ENCODE peak calls at places on chromosome 12, in seven cellular contexts. One of them, this sample, is unnamed.

GRCh38 chr12:32754101-32754500 is 1.6 kb downstream of the YARS2 start:
- DNase-seq in sigmoid colon: no peak
- DNase-seq in suprapubic skin: no peak
- DNase-seq in spleen: no peak
- DNase-seq in stomach: no peak
- DNase-seq in GM12891: no peak
- DNase-seq in endothelial cell of umbilical vein: peak
- DNase-seq in this sample: no peak

GRCh38 chr12:131929530-131930456 is 717 bp downstream of the PUS1 start:
- DNase-seq in sigmoid colon: peak
- DNase-seq in suprapubic skin: no peak
- DNase-seq in spleen: peak
- DNase-seq in stomach: no peak
- DNase-seq in GM12891: peak
- DNase-seq in endothelial cell of umbilical vein: peak
- DNase-seq in this sample: no peak

GRCh38 chr12:121946313-121947025 is 28.1 kb downstream of the CFAP251 start:
- DNase-seq in sigmoid colon: no peak
- DNase-seq in suprapubic skin: no peak
- DNase-seq in spleen: no peak
- DNase-seq in stomach: no peak
- DNase-seq in GM12891: no peak
- DNase-seq in endothelial cell of umbilical vein: no peak
- DNase-seq in this sample: no peak

GRCh38 chr12:106861984-106862894 is 87.8 kb downstream of the RIC8B start:
- DNase-seq in sigmoid colon: no peak
- DNase-seq in suprapubic skin: no peak
- DNase-seq in spleen: no peak
- DNase-seq in stomach: no peak
- DNase-seq in GM12891: no peak
- DNase-seq in endothelial cell of umbilical vein: peak
- DNase-seq in this sample: no peak

GRCh38 chr12:45232146-45232731 is 16.3 kb downstream of the ANO6 start:
- DNase-seq in sigmoid colon: no peak
- DNase-seq in suprapubic skin: no peak
- DNase-seq in spleen: no peak
- DNase-seq in stomach: no peak
- DNase-seq in GM12891: no peak
- DNase-seq in endothelial cell of umbilical vein: no peak
- DNase-seq in this sample: no peak

GRCh38 chr12:1500095-1500801 is 94.1 kb downstream of the FBXL14 start:
- DNase-seq in sigmoid colon: no peak
- DNase-seq in suprapubic skin: no peak
- DNase-seq in spleen: no peak
- DNase-seq in stomach: no peak
- DNase-seq in GM12891: no peak
- DNase-seq in endothelial cell of umbilical vein: no peak
- DNase-seq in this sample: no peak

GRCh38 chr12:50505386-50505827 is 622 bp downstream of the DIP2B start:
- DNase-seq in sigmoid colon: peak
- DNase-seq in suprapubic skin: no peak
- DNase-seq in spleen: peak
- DNase-seq in stomach: no peak
- DNase-seq in GM12891: no peak
- DNase-seq in endothelial cell of umbilical vein: peak
- DNase-seq in this sample: peak

GRCh38 chr12:12821975-12822374 is 8.8 kb downstream of the DDX47 start:
- DNase-seq in sigmoid colon: no peak
- DNase-seq in suprapubic skin: no peak
- DNase-seq in spleen: no peak
- DNase-seq in stomach: no peak
- DNase-seq in GM12891: peak
- DNase-seq in endothelial cell of umbilical vein: no peak
- DNase-seq in this sample: no peak

GRCh38 chr12:93137656-93138612 is 208.8 kb upstream of the EEA1 start:
- DNase-seq in sigmoid colon: no peak
- DNase-seq in suprapubic skin: no peak
- DNase-seq in spleen: no peak
- DNase-seq in stomach: no peak
- DNase-seq in GM12891: no peak
- DNase-seq in endothelial cell of umbilical vein: no peak
- DNase-seq in this sample: peak

GRCh38 chr12:89968151-89968699 is 259.6 kb upstream of the ATP2B1 start:
- DNase-seq in sigmoid colon: no peak
- DNase-seq in suprapubic skin: no peak
- DNase-seq in spleen: no peak
- DNase-seq in stomach: no peak
- DNase-seq in GM12891: no peak
- DNase-seq in endothelial cell of umbilical vein: no peak
- DNase-seq in this sample: no peak

GRCh38 chr12:46240436-46240835 is 28.4 kb downstream of the SLC38A1 start:
- DNase-seq in sigmoid colon: no peak
- DNase-seq in suprapubic skin: no peak
- DNase-seq in spleen: no peak
- DNase-seq in stomach: no peak
- DNase-seq in GM12891: no peak
- DNase-seq in endothelial cell of umbilical vein: no peak
- DNase-seq in this sample: no peak

GRCh38 chr12:58671196-58671595 is 249.1 kb downstream of the LRIG3 start:
- DNase-seq in sigmoid colon: no peak
- DNase-seq in suprapubic skin: no peak
- DNase-seq in spleen: no peak
- DNase-seq in stomach: no peak
- DNase-seq in GM12891: no peak
- DNase-seq in endothelial cell of umbilical vein: no peak
- DNase-seq in this sample: no peak

GRCh38 chr12:96710127-96710745 is 196.8 kb upstream of the NEDD1 start:
- DNase-seq in sigmoid colon: no peak
- DNase-seq in suprapubic skin: no peak
- DNase-seq in spleen: no peak
- DNase-seq in stomach: no peak
- DNase-seq in GM12891: no peak
- DNase-seq in endothelial cell of umbilical vein: no peak
- DNase-seq in this sample: peak

GRCh38 chr12:111788178-111788654 is 21.5 kb downstream of the ALDH2 start:
- DNase-seq in sigmoid colon: peak
- DNase-seq in suprapubic skin: no peak
- DNase-seq in spleen: no peak
- DNase-seq in stomach: peak
- DNase-seq in GM12891: no peak
- DNase-seq in endothelial cell of umbilical vein: no peak
- DNase-seq in this sample: no peak

GRCh38 chr12:24972078-24972477 is 23.2 kb upstream of the BCAT1 start:
- DNase-seq in sigmoid colon: no peak
- DNase-seq in suprapubic skin: no peak
- DNase-seq in spleen: no peak
- DNase-seq in stomach: no peak
- DNase-seq in GM12891: no peak
- DNase-seq in endothelial cell of umbilical vein: no peak
- DNase-seq in this sample: no peak

GRCh38 chr12:99680276-99680675 is 32.7 kb downstream of the GARIN6 start:
- DNase-seq in sigmoid colon: no peak
- DNase-seq in suprapubic skin: no peak
- DNase-seq in spleen: no peak
- DNase-seq in stomach: no peak
- DNase-seq in GM12891: no peak
- DNase-seq in endothelial cell of umbilical vein: no peak
- DNase-seq in this sample: no peak

GRCh38 chr12:1915082-1915968 is 3.1 kb downstream of the CACNA2D4 start:
- DNase-seq in sigmoid colon: peak
- DNase-seq in suprapubic skin: peak
- DNase-seq in spleen: peak
- DNase-seq in stomach: peak
- DNase-seq in GM12891: no peak
- DNase-seq in endothelial cell of umbilical vein: no peak
- DNase-seq in this sample: no peak

GRCh38 chr12:42010715-42011114 is 134.0 kb downstream of the GXYLT1 start:
- DNase-seq in sigmoid colon: no peak
- DNase-seq in suprapubic skin: no peak
- DNase-seq in spleen: no peak
- DNase-seq in stomach: no peak
- DNase-seq in GM12891: no peak
- DNase-seq in endothelial cell of umbilical vein: no peak
- DNase-seq in this sample: no peak

GRCh38 chr12:83985068-83985467 is 927.5 kb downstream of the SLC6A15 start:
- DNase-seq in sigmoid colon: no peak
- DNase-seq in suprapubic skin: no peak
- DNase-seq in spleen: no peak
- DNase-seq in stomach: no peak
- DNase-seq in GM12891: no peak
- DNase-seq in endothelial cell of umbilical vein: no peak
- DNase-seq in this sample: no peak

GRCh38 chr12:5379737-5380496 is 52.0 kb upstream of the NTF3 start:
- DNase-seq in sigmoid colon: no peak
- DNase-seq in suprapubic skin: no peak
- DNase-seq in spleen: no peak
- DNase-seq in stomach: no peak
- DNase-seq in GM12891: no peak
- DNase-seq in endothelial cell of umbilical vein: no peak
- DNase-seq in this sample: no peak

GRCh38 chr12:3225154-3225795 is 148.1 kb downstream of the TSPAN9 start:
- DNase-seq in sigmoid colon: no peak
- DNase-seq in suprapubic skin: no peak
- DNase-seq in spleen: no peak
- DNase-seq in stomach: no peak
- DNase-seq in GM12891: no peak
- DNase-seq in endothelial cell of umbilical vein: peak
- DNase-seq in this sample: no peak

GRCh38 chr12:71191509-71192196 is 33.9 kb upstream of the TSPAN8 start:
- DNase-seq in sigmoid colon: no peak
- DNase-seq in suprapubic skin: no peak
- DNase-seq in spleen: no peak
- DNase-seq in stomach: no peak
- DNase-seq in GM12891: no peak
- DNase-seq in endothelial cell of umbilical vein: no peak
- DNase-seq in this sample: no peak

GRCh38 chr12:80189241-80189640 is 89.9 kb downstream of the OTOGL start:
- DNase-seq in sigmoid colon: no peak
- DNase-seq in suprapubic skin: no peak
- DNase-seq in spleen: no peak
- DNase-seq in stomach: no peak
- DNase-seq in GM12891: no peak
- DNase-seq in endothelial cell of umbilical vein: no peak
- DNase-seq in this sample: no peak

GRCh38 chr12:484096-484495 is 24.4 kb downstream of the B4GALNT3 start:
- DNase-seq in sigmoid colon: no peak
- DNase-seq in suprapubic skin: peak
- DNase-seq in spleen: no peak
- DNase-seq in stomach: peak
- DNase-seq in GM12891: no peak
- DNase-seq in endothelial cell of umbilical vein: no peak
- DNase-seq in this sample: no peak
- TF ChIP-seq POLR2AphosphoS5 in sigmoid colon: no peak
- TF ChIP-seq POLR2AphosphoS5 in suprapubic skin: no peak
- TF ChIP-seq POLR2AphosphoS5 in spleen: no peak
- TF ChIP-seq POLR2AphosphoS5 in stomach: no peak
- TF ChIP-seq POLR2AphosphoS5 in GM12891: no peak
- TF ChIP-seq POLR2AphosphoS5 in endothelial cell of umbilical vein: no peak
- TF ChIP-seq POLR2AphosphoS5 in this sample: no peak

GRCh38 chr12:124750149-124750656 is 113.5 kb downstream of the SCARB1 start:
- DNase-seq in sigmoid colon: no peak
- DNase-seq in suprapubic skin: no peak
- DNase-seq in spleen: no peak
- DNase-seq in stomach: no peak
- DNase-seq in GM12891: no peak
- DNase-seq in endothelial cell of umbilical vein: no peak
- DNase-seq in this sample: no peak
- TF ChIP-seq POLR2A in sigmoid colon: no peak
- TF ChIP-seq POLR2A in suprapubic skin: no peak
- TF ChIP-seq POLR2A in spleen: no peak
- TF ChIP-seq POLR2A in stomach: no peak
- TF ChIP-seq POLR2A in GM12891: no peak
- TF ChIP-seq POLR2A in endothelial cell of umbilical vein: no peak
- TF ChIP-seq POLR2A in this sample: no peak

GRCh38 chr12:116945901-116946550 is 35.3 kb downstream of the FBXW8 start:
- DNase-seq in sigmoid colon: no peak
- DNase-seq in suprapubic skin: no peak
- DNase-seq in spleen: no peak
- DNase-seq in stomach: no peak
- DNase-seq in GM12891: no peak
- DNase-seq in endothelial cell of umbilical vein: no peak
- DNase-seq in this sample: no peak
- TF ChIP-seq POLR2AphosphoS5 in sigmoid colon: no peak
- TF ChIP-seq POLR2AphosphoS5 in suprapubic skin: no peak
- TF ChIP-seq POLR2AphosphoS5 in spleen: no peak
- TF ChIP-seq POLR2AphosphoS5 in stomach: no peak
- TF ChIP-seq POLR2AphosphoS5 in GM12891: no peak
- TF ChIP-seq POLR2AphosphoS5 in endothelial cell of umbilical vein: no peak
- TF ChIP-seq POLR2AphosphoS5 in this sample: no peak

DNA sequence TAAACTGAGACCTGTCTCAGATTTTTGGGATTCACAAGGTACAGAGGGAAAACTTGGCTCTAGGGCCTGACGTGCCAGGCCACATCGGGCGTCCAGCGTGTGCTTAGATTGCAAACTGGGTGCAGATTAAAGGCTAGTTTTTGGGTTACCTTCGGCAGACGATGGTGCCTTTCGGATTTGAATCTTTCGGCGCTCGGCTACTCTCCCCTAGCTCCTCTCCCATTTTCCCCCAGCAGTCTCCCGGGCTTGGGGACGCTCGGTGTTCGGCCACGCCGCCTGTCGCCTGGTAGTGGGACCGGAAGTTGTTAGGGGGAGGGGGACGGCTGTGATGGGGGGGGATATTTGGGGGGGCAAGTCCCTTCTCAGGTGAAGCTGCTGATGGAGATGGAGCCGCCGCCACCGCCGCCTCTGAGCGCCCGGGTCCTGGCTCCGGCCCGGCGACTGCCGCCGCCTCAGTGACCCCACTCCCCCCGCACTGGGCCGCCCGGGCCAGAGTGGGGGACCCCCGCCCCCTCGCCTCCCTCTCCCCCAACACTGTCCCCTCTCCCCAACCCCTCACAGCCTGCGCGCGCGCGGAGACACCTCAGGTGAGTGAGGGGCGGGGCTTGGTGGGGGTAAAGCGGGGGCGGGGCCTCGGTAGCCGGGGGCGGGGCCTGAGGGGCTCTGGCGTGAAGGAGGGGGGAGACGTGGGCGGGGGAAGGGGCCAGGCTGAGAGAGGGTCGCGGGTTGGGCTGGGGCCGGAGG is 10.2 kb downstream of the SUOX start:
- DNase-seq in sigmoid colon: peak
- DNase-seq in suprapubic skin: peak
- DNase-seq in spleen: peak
- DNase-seq in stomach: peak
- DNase-seq in GM12891: peak
- DNase-seq in endothelial cell of umbilical vein: peak
- DNase-seq in this sample: peak
- TF ChIP-seq POLR2A in sigmoid colon: no peak
- TF ChIP-seq POLR2A in suprapubic skin: no peak
- TF ChIP-seq POLR2A in spleen: no peak
- TF ChIP-seq POLR2A in stomach: no peak
- TF ChIP-seq POLR2A in GM12891: peak
- TF ChIP-seq POLR2A in endothelial cell of umbilical vein: peak
- TF ChIP-seq POLR2A in this sample: no peak

DNA sequence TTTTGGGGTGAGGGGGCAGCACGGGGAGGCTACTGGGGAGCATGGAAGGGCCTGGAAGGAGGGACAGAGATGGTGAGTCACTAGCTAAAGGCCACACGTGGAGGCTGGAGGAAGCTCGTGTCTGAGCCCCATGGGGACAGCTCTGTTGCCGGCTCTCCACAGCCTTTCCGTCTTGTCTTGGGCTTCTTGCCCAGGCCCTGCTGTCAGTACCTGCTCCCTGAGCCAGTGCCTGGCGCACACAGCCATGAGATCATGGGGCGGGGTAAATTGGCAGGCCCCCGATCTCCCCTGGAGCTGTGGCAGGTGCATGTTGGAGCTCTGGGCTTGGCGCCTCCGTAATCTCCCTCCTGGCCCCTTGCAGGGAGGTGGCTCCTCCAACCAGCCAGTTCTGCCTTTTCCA is 16.1 kb upstream of the KRT80 start:
- DNase-seq in sigmoid colon: peak
- DNase-seq in suprapubic skin: no peak
- DNase-seq in spleen: peak
- DNase-seq in stomach: peak
- DNase-seq in GM12891: no peak
- DNase-seq in endothelial cell of umbilical vein: peak
- DNase-seq in this sample: peak
- TF ChIP-seq POLR2AphosphoS5 in sigmoid colon: no peak
- TF ChIP-seq POLR2AphosphoS5 in suprapubic skin: peak
- TF ChIP-seq POLR2AphosphoS5 in spleen: no peak
- TF ChIP-seq POLR2AphosphoS5 in stomach: no peak
- TF ChIP-seq POLR2AphosphoS5 in GM12891: no peak
- TF ChIP-seq POLR2AphosphoS5 in endothelial cell of umbilical vein: no peak
- TF ChIP-seq POLR2AphosphoS5 in this sample: peak